ENCODE peak calls at places on chromosome 7, in nine cellular contexts. One of them, this sample, is unnamed.

GRCh38 chr7:27840760-27841364 is 100.9 kb downstream of the TAX1BP1 start:
- DNase-seq in activated naive CD8-positive, alpha-beta T cell treated with anti-CD3 and anti-CD28 coated beads, Interleukin-2, amount 50 U/mL, for 24 hours: no peak
- DNase-seq in substantia nigra: no peak
- DNase-seq in EH: no peak
- DNase-seq in activated effector memory CD4-positive, alpha-beta T cell treated with anti-CD3 and anti-CD28 coated beads, Interleukin-2, amount 50 U/mL, for 16 hours: no peak
- DNase-seq in H9: no peak
- DNase-seq in pulmonary artery endothelial cell: no peak
- DNase-seq in activated CD4-positive, alpha-beta T cell treated with anti-CD3 and anti-CD28 coated beads for 24 hours: no peak
- DNase-seq in foreskin keratinocyte: no peak
- DNase-seq in this sample: no peak

GRCh38 chr7:6385110-6385792 is 62.5 kb downstream of the DAGLB start:
- DNase-seq in activated naive CD8-positive, alpha-beta T cell treated with anti-CD3 and anti-CD28 coated beads, Interleukin-2, amount 50 U/mL, for 24 hours: no peak
- DNase-seq in substantia nigra: no peak
- DNase-seq in EH: peak
- DNase-seq in activated effector memory CD4-positive, alpha-beta T cell treated with anti-CD3 and anti-CD28 coated beads, Interleukin-2, amount 50 U/mL, for 16 hours: no peak
- DNase-seq in H9: no peak
- DNase-seq in pulmonary artery endothelial cell: peak
- DNase-seq in activated CD4-positive, alpha-beta T cell treated with anti-CD3 and anti-CD28 coated beads for 24 hours: no peak
- DNase-seq in foreskin keratinocyte: peak
- DNase-seq in this sample: peak

GRCh38 chr7:28685291-28685659 is 272.9 kb downstream of the TRIL start:
- DNase-seq in activated naive CD8-positive, alpha-beta T cell treated with anti-CD3 and anti-CD28 coated beads, Interleukin-2, amount 50 U/mL, for 24 hours: no peak
- DNase-seq in substantia nigra: peak
- DNase-seq in EH: no peak
- DNase-seq in activated effector memory CD4-positive, alpha-beta T cell treated with anti-CD3 and anti-CD28 coated beads, Interleukin-2, amount 50 U/mL, for 16 hours: no peak
- DNase-seq in H9: no peak
- DNase-seq in pulmonary artery endothelial cell: no peak
- DNase-seq in activated CD4-positive, alpha-beta T cell treated with anti-CD3 and anti-CD28 coated beads for 24 hours: no peak
- DNase-seq in foreskin keratinocyte: no peak
- DNase-seq in this sample: peak

GRCh38 chr7:4694653-4695335 is 12.7 kb downstream of the FOXK1 start:
- DNase-seq in activated naive CD8-positive, alpha-beta T cell treated with anti-CD3 and anti-CD28 coated beads, Interleukin-2, amount 50 U/mL, for 24 hours: no peak
- DNase-seq in substantia nigra: no peak
- DNase-seq in EH: peak
- DNase-seq in activated effector memory CD4-positive, alpha-beta T cell treated with anti-CD3 and anti-CD28 coated beads, Interleukin-2, amount 50 U/mL, for 16 hours: no peak
- DNase-seq in H9: no peak
- DNase-seq in pulmonary artery endothelial cell: no peak
- DNase-seq in activated CD4-positive, alpha-beta T cell treated with anti-CD3 and anti-CD28 coated beads for 24 hours: no peak
- DNase-seq in foreskin keratinocyte: no peak
- DNase-seq in this sample: peak

GRCh38 chr7:104978460-104978859 is 35.5 kb upstream of the KMT2E start:
- DNase-seq in activated naive CD8-positive, alpha-beta T cell treated with anti-CD3 and anti-CD28 coated beads, Interleukin-2, amount 50 U/mL, for 24 hours: no peak
- DNase-seq in substantia nigra: no peak
- DNase-seq in EH: no peak
- DNase-seq in activated effector memory CD4-positive, alpha-beta T cell treated with anti-CD3 and anti-CD28 coated beads, Interleukin-2, amount 50 U/mL, for 16 hours: no peak
- DNase-seq in H9: no peak
- DNase-seq in pulmonary artery endothelial cell: no peak
- DNase-seq in activated CD4-positive, alpha-beta T cell treated with anti-CD3 and anti-CD28 coated beads for 24 hours: no peak
- DNase-seq in foreskin keratinocyte: no peak
- DNase-seq in this sample: no peak

GRCh38 chr7:104272767-104273384 is 55.5 kb upstream of the LHFPL3 start:
- DNase-seq in activated naive CD8-positive, alpha-beta T cell treated with anti-CD3 and anti-CD28 coated beads, Interleukin-2, amount 50 U/mL, for 24 hours: no peak
- DNase-seq in substantia nigra: no peak
- DNase-seq in EH: peak
- DNase-seq in activated effector memory CD4-positive, alpha-beta T cell treated with anti-CD3 and anti-CD28 coated beads, Interleukin-2, amount 50 U/mL, for 16 hours: no peak
- DNase-seq in H9: no peak
- DNase-seq in pulmonary artery endothelial cell: no peak
- DNase-seq in activated CD4-positive, alpha-beta T cell treated with anti-CD3 and anti-CD28 coated beads for 24 hours: no peak
- DNase-seq in foreskin keratinocyte: peak
- DNase-seq in this sample: no peak

GRCh38 chr7:88377421-88377820 is 70.7 kb upstream of the STEAP4 start:
- DNase-seq in activated naive CD8-positive, alpha-beta T cell treated with anti-CD3 and anti-CD28 coated beads, Interleukin-2, amount 50 U/mL, for 24 hours: no peak
- DNase-seq in substantia nigra: no peak
- DNase-seq in EH: no peak
- DNase-seq in activated effector memory CD4-positive, alpha-beta T cell treated with anti-CD3 and anti-CD28 coated beads, Interleukin-2, amount 50 U/mL, for 16 hours: no peak
- DNase-seq in H9: peak
- DNase-seq in pulmonary artery endothelial cell: no peak
- DNase-seq in activated CD4-positive, alpha-beta T cell treated with anti-CD3 and anti-CD28 coated beads for 24 hours: no peak
- DNase-seq in foreskin keratinocyte: peak
- DNase-seq in this sample: no peak

GRCh38 chr7:41834805-41835694 is 132.2 kb upstream of the INHBA start:
- DNase-seq in activated naive CD8-positive, alpha-beta T cell treated with anti-CD3 and anti-CD28 coated beads, Interleukin-2, amount 50 U/mL, for 24 hours: no peak
- DNase-seq in substantia nigra: no peak
- DNase-seq in EH: peak
- DNase-seq in activated effector memory CD4-positive, alpha-beta T cell treated with anti-CD3 and anti-CD28 coated beads, Interleukin-2, amount 50 U/mL, for 16 hours: no peak
- DNase-seq in H9: no peak
- DNase-seq in pulmonary artery endothelial cell: no peak
- DNase-seq in activated CD4-positive, alpha-beta T cell treated with anti-CD3 and anti-CD28 coated beads for 24 hours: no peak
- DNase-seq in foreskin keratinocyte: no peak
- DNase-seq in this sample: peak

GRCh38 chr7:80942261-80943041 is 23.6 kb upstream of the SEMA3C start:
- DNase-seq in activated naive CD8-positive, alpha-beta T cell treated with anti-CD3 and anti-CD28 coated beads, Interleukin-2, amount 50 U/mL, for 24 hours: no peak
- DNase-seq in substantia nigra: no peak
- DNase-seq in EH: peak
- DNase-seq in activated effector memory CD4-positive, alpha-beta T cell treated with anti-CD3 and anti-CD28 coated beads, Interleukin-2, amount 50 U/mL, for 16 hours: no peak
- DNase-seq in H9: no peak
- DNase-seq in pulmonary artery endothelial cell: peak
- DNase-seq in activated CD4-positive, alpha-beta T cell treated with anti-CD3 and anti-CD28 coated beads for 24 hours: no peak
- DNase-seq in foreskin keratinocyte: peak
- DNase-seq in this sample: peak

GRCh38 chr7:38660427-38661099 is 29.4 kb upstream of the AMPH start:
- DNase-seq in activated naive CD8-positive, alpha-beta T cell treated with anti-CD3 and anti-CD28 coated beads, Interleukin-2, amount 50 U/mL, for 24 hours: peak
- DNase-seq in substantia nigra: no peak
- DNase-seq in EH: peak
- DNase-seq in activated effector memory CD4-positive, alpha-beta T cell treated with anti-CD3 and anti-CD28 coated beads, Interleukin-2, amount 50 U/mL, for 16 hours: no peak
- DNase-seq in H9: peak
- DNase-seq in pulmonary artery endothelial cell: no peak
- DNase-seq in activated CD4-positive, alpha-beta T cell treated with anti-CD3 and anti-CD28 coated beads for 24 hours: no peak
- DNase-seq in foreskin keratinocyte: no peak
- DNase-seq in this sample: no peak

GRCh38 chr7:128032605-128033235 is 1.5 kb upstream of the LRRC4 start:
- DNase-seq in activated naive CD8-positive, alpha-beta T cell treated with anti-CD3 and anti-CD28 coated beads, Interleukin-2, amount 50 U/mL, for 24 hours: peak
- DNase-seq in substantia nigra: no peak
- DNase-seq in EH: no peak
- DNase-seq in activated effector memory CD4-positive, alpha-beta T cell treated with anti-CD3 and anti-CD28 coated beads, Interleukin-2, amount 50 U/mL, for 16 hours: no peak
- DNase-seq in H9: peak
- DNase-seq in pulmonary artery endothelial cell: no peak
- DNase-seq in activated CD4-positive, alpha-beta T cell treated with anti-CD3 and anti-CD28 coated beads for 24 hours: no peak
- DNase-seq in foreskin keratinocyte: no peak
- DNase-seq in this sample: peak

GRCh38 chr7:35993113-35993512 is 159.9 kb upstream of the EEPD1 start:
- DNase-seq in activated naive CD8-positive, alpha-beta T cell treated with anti-CD3 and anti-CD28 coated beads, Interleukin-2, amount 50 U/mL, for 24 hours: no peak
- DNase-seq in substantia nigra: no peak
- DNase-seq in EH: peak
- DNase-seq in activated effector memory CD4-positive, alpha-beta T cell treated with anti-CD3 and anti-CD28 coated beads, Interleukin-2, amount 50 U/mL, for 16 hours: no peak
- DNase-seq in H9: no peak
- DNase-seq in pulmonary artery endothelial cell: no peak
- DNase-seq in activated CD4-positive, alpha-beta T cell treated with anti-CD3 and anti-CD28 coated beads for 24 hours: no peak
- DNase-seq in foreskin keratinocyte: peak
- DNase-seq in this sample: no peak

GRCh38 chr7:17660116-17660515 is 280.2 kb downstream of the SNX13 start:
- DNase-seq in activated naive CD8-positive, alpha-beta T cell treated with anti-CD3 and anti-CD28 coated beads, Interleukin-2, amount 50 U/mL, for 24 hours: no peak
- DNase-seq in substantia nigra: no peak
- DNase-seq in EH: peak
- DNase-seq in activated effector memory CD4-positive, alpha-beta T cell treated with anti-CD3 and anti-CD28 coated beads, Interleukin-2, amount 50 U/mL, for 16 hours: no peak
- DNase-seq in H9: no peak
- DNase-seq in pulmonary artery endothelial cell: no peak
- DNase-seq in activated CD4-positive, alpha-beta T cell treated with anti-CD3 and anti-CD28 coated beads for 24 hours: no peak
- DNase-seq in foreskin keratinocyte: peak
- DNase-seq in this sample: no peak

GRCh38 chr7:46660402-46660801 is 739.3 kb upstream of the IGFBP3 start:
- DNase-seq in activated naive CD8-positive, alpha-beta T cell treated with anti-CD3 and anti-CD28 coated beads, Interleukin-2, amount 50 U/mL, for 24 hours: no peak
- DNase-seq in substantia nigra: no peak
- DNase-seq in EH: peak
- DNase-seq in activated effector memory CD4-positive, alpha-beta T cell treated with anti-CD3 and anti-CD28 coated beads, Interleukin-2, amount 50 U/mL, for 16 hours: no peak
- DNase-seq in H9: no peak
- DNase-seq in pulmonary artery endothelial cell: no peak
- DNase-seq in activated CD4-positive, alpha-beta T cell treated with anti-CD3 and anti-CD28 coated beads for 24 hours: no peak
- DNase-seq in foreskin keratinocyte: no peak
- DNase-seq in this sample: no peak

GRCh38 chr7:48259463-48260280 is 88.4 kb downstream of the ABCA13 start:
- DNase-seq in activated naive CD8-positive, alpha-beta T cell treated with anti-CD3 and anti-CD28 coated beads, Interleukin-2, amount 50 U/mL, for 24 hours: no peak
- DNase-seq in substantia nigra: no peak
- DNase-seq in EH: no peak
- DNase-seq in activated effector memory CD4-positive, alpha-beta T cell treated with anti-CD3 and anti-CD28 coated beads, Interleukin-2, amount 50 U/mL, for 16 hours: no peak
- DNase-seq in H9: no peak
- DNase-seq in pulmonary artery endothelial cell: no peak
- DNase-seq in activated CD4-positive, alpha-beta T cell treated with anti-CD3 and anti-CD28 coated beads for 24 hours: no peak
- DNase-seq in foreskin keratinocyte: no peak
- DNase-seq in this sample: no peak

GRCh38 chr7:44307301-44307900 is 18.0 kb downstream of the CAMK2B start:
- DNase-seq in activated naive CD8-positive, alpha-beta T cell treated with anti-CD3 and anti-CD28 coated beads, Interleukin-2, amount 50 U/mL, for 24 hours: peak
- DNase-seq in substantia nigra: no peak
- DNase-seq in EH: peak
- DNase-seq in activated effector memory CD4-positive, alpha-beta T cell treated with anti-CD3 and anti-CD28 coated beads, Interleukin-2, amount 50 U/mL, for 16 hours: peak
- DNase-seq in H9: peak
- DNase-seq in pulmonary artery endothelial cell: no peak
- DNase-seq in activated CD4-positive, alpha-beta T cell treated with anti-CD3 and anti-CD28 coated beads for 24 hours: no peak
- DNase-seq in foreskin keratinocyte: peak
- DNase-seq in this sample: peak

GRCh38 chr7:133135451-133135850 is 53.6 kb upstream of the CHCHD3 start:
- DNase-seq in activated naive CD8-positive, alpha-beta T cell treated with anti-CD3 and anti-CD28 coated beads, Interleukin-2, amount 50 U/mL, for 24 hours: no peak
- DNase-seq in substantia nigra: no peak
- DNase-seq in EH: peak
- DNase-seq in activated effector memory CD4-positive, alpha-beta T cell treated with anti-CD3 and anti-CD28 coated beads, Interleukin-2, amount 50 U/mL, for 16 hours: no peak
- DNase-seq in H9: no peak
- DNase-seq in pulmonary artery endothelial cell: no peak
- DNase-seq in activated CD4-positive, alpha-beta T cell treated with anti-CD3 and anti-CD28 coated beads for 24 hours: no peak
- DNase-seq in foreskin keratinocyte: peak
- DNase-seq in this sample: no peak

GRCh38 chr7:73626814-73627213 is 2.5 kb upstream of the MLXIPL start:
- DNase-seq in activated naive CD8-positive, alpha-beta T cell treated with anti-CD3 and anti-CD28 coated beads, Interleukin-2, amount 50 U/mL, for 24 hours: no peak
- DNase-seq in substantia nigra: no peak
- DNase-seq in EH: no peak
- DNase-seq in activated effector memory CD4-positive, alpha-beta T cell treated with anti-CD3 and anti-CD28 coated beads, Interleukin-2, amount 50 U/mL, for 16 hours: no peak
- DNase-seq in H9: no peak
- DNase-seq in pulmonary artery endothelial cell: no peak
- DNase-seq in activated CD4-positive, alpha-beta T cell treated with anti-CD3 and anti-CD28 coated beads for 24 hours: no peak
- DNase-seq in foreskin keratinocyte: no peak
- DNase-seq in this sample: peak

GRCh38 chr7:44151679-44152355 is 10.7 kb upstream of the MYL7 start:
- DNase-seq in activated naive CD8-positive, alpha-beta T cell treated with anti-CD3 and anti-CD28 coated beads, Interleukin-2, amount 50 U/mL, for 24 hours: no peak
- DNase-seq in substantia nigra: no peak
- DNase-seq in EH: no peak
- DNase-seq in activated effector memory CD4-positive, alpha-beta T cell treated with anti-CD3 and anti-CD28 coated beads, Interleukin-2, amount 50 U/mL, for 16 hours: peak
- DNase-seq in H9: no peak
- DNase-seq in pulmonary artery endothelial cell: no peak
- DNase-seq in activated CD4-positive, alpha-beta T cell treated with anti-CD3 and anti-CD28 coated beads for 24 hours: no peak
- DNase-seq in foreskin keratinocyte: no peak
- DNase-seq in this sample: peak

GRCh38 chr7:23470290-23471089 is at the start of gene IGF2BP3:
- DNase-seq in activated naive CD8-positive, alpha-beta T cell treated with anti-CD3 and anti-CD28 coated beads, Interleukin-2, amount 50 U/mL, for 24 hours: peak
- DNase-seq in substantia nigra: no peak
- DNase-seq in EH: peak
- DNase-seq in activated effector memory CD4-positive, alpha-beta T cell treated with anti-CD3 and anti-CD28 coated beads, Interleukin-2, amount 50 U/mL, for 16 hours: peak
- DNase-seq in H9: peak
- DNase-seq in pulmonary artery endothelial cell: peak
- DNase-seq in activated CD4-positive, alpha-beta T cell treated with anti-CD3 and anti-CD28 coated beads for 24 hours: no peak
- DNase-seq in foreskin keratinocyte: peak
- DNase-seq in this sample: peak

GRCh38 chr7:25894902-25895791 is 256.9 kb upstream of the NFE2L3 start:
- DNase-seq in activated naive CD8-positive, alpha-beta T cell treated with anti-CD3 and anti-CD28 coated beads, Interleukin-2, amount 50 U/mL, for 24 hours: peak
- DNase-seq in substantia nigra: peak
- DNase-seq in EH: peak
- DNase-seq in activated effector memory CD4-positive, alpha-beta T cell treated with anti-CD3 and anti-CD28 coated beads, Interleukin-2, amount 50 U/mL, for 16 hours: peak
- DNase-seq in H9: peak
- DNase-seq in pulmonary artery endothelial cell: no peak
- DNase-seq in activated CD4-positive, alpha-beta T cell treated with anti-CD3 and anti-CD28 coated beads for 24 hours: peak
- DNase-seq in foreskin keratinocyte: peak
- DNase-seq in this sample: peak

GRCh38 chr7:44224216-44224950 is 23.6 kb downstream of the YKT6 start:
- DNase-seq in activated naive CD8-positive, alpha-beta T cell treated with anti-CD3 and anti-CD28 coated beads, Interleukin-2, amount 50 U/mL, for 24 hours: no peak
- DNase-seq in substantia nigra: no peak
- DNase-seq in EH: no peak
- DNase-seq in activated effector memory CD4-positive, alpha-beta T cell treated with anti-CD3 and anti-CD28 coated beads, Interleukin-2, amount 50 U/mL, for 16 hours: no peak
- DNase-seq in H9: no peak
- DNase-seq in pulmonary artery endothelial cell: no peak
- DNase-seq in activated CD4-positive, alpha-beta T cell treated with anti-CD3 and anti-CD28 coated beads for 24 hours: no peak
- DNase-seq in foreskin keratinocyte: peak
- DNase-seq in this sample: no peak

This sample was measured in osteoblast.